ENCODE peak calls at places on chromosomes 4 and X, in four cellular contexts. L, M, U and P are unnamed samples.

GRCh38 chr4:86670739-86671138 is 76.6 kb downstream of the PTPN13 start:
- DNase-seq in L (no peak), U (no peak), M (peak; percentile 83), P (no peak)

GRCh38 chrX:106467422-106467821 is 144.4 kb upstream of the RADX start:
- DNase-seq in U (no peak), M (no peak), L (no peak), P (no peak)

GRCh38 chr4:51851090-51851936 is 8.4 kb downstream of the DCUN1D4 start:
- DNase-seq in L (peak; percentile 55), M (no peak), U (no peak), P (no peak)

GRCh38 chrX:115560211-115560977 is 580 bp upstream of the PLS3 start:
- DNase-seq in M (peak; percentile 75), L (no peak), U (peak; percentile 60), P (peak; percentile 30)

GRCh38 chr4:160370046-160370445 is 1267.2 kb downstream of the RAPGEF2 start:
- DNase-seq in M (no peak), U (no peak), L (no peak), P (no peak)

GRCh38 chr4:120056249-120056648 is 10.4 kb downstream of the MAD2L1 start:
- DNase-seq in L (no peak), M (peak; percentile 70), U (no peak), P (no peak)

GRCh38 chrX:153519569-153520285 is 2.3 kb downstream of the ATP2B3 start:
- DNase-seq in M (peak; percentile 55), U (peak; percentile 47), L (no peak), P (no peak)

GRCh38 chr4:78748361-78748760 is 27.8 kb upstream of the BMP2K start:
- DNase-seq in L (no peak), M (peak; percentile 58), U (no peak), P (no peak)

GRCh38 chrX:130393451-130394074 is 8.1 kb upstream of the GPR119 start:
- DNase-seq in U (peak; percentile 71), L (peak; percentile 57), M (peak; percentile 45), P (peak; percentile 80)

GRCh38 chrX:40169193-40170086 is 71.7 kb upstream of the BCOR start:
- DNase-seq in U (peak; percentile 73), M (peak; percentile 75), L (peak; percentile 87), P (no peak)

GRCh38 chr4:80680934-80681333 is 345.4 kb downstream of the CFAP299 start:
- DNase-seq in U (no peak), L (no peak), M (no peak), P (no peak)

GRCh38 chrX:22163306-22163705 is 109.4 kb upstream of the CBLL2 start:
- DNase-seq in M (no peak), U (no peak), L (no peak), P (no peak)

GRCh38 chr4:48370260-48371134 is 29.2 kb downstream of the SLAIN2 start:
- DNase-seq in L (no peak), U (no peak), M (no peak), P (no peak)

GRCh38 chr4:120850048-120850599 is 72.4 kb downstream of the PRDM5 start:
- DNase-seq in L (no peak), M (peak; percentile 68), U (no peak), P (no peak)

GRCh38 chrX:71533850-71534515 is 1.1 kb downstream of the OGT start:
- DNase-seq in M (peak; percentile 32), U (peak; percentile 16), L (peak; percentile 59), P (peak; percentile 20)

GRCh38 chr4:25425361-25425760 is 48.3 kb downstream of the ANAPC4 start:
- DNase-seq in L (no peak), M (no peak), U (no peak), P (no peak)

GRCh38 chr4:140637836-140638235 is 69.1 kb upstream of the UCP1 start:
- DNase-seq in U (peak; percentile 24), M (no peak), L (peak; percentile 60), P (peak; percentile 51)

GRCh38 chr4:72463724-72464123 is 105.3 kb downstream of the ADAMTS3 start:
- DNase-seq in U (no peak), L (no peak), M (no peak), P (no peak)

GRCh38 chrX:17718649-17719165 is 18.6 kb upstream of the SCML1 start:
- DNase-seq in M (no peak), L (no peak), U (no peak), P (no peak)

GRCh38 chr4:154084864-154085263 is 296.0 kb upstream of the SFRP2 start:
- DNase-seq in U (no peak), M (no peak), L (no peak), P (no peak)

GRCh38 chrX:54785901-54786300 is 12.2 kb downstream of the ITIH6 start:
- DNase-seq in L (peak; percentile 25), M (no peak), U (no peak), P (peak; percentile 26)

GRCh38 chr4:113057891-113058290 is 8.4 kb downstream of the ANK2 start:
- DNase-seq in U (no peak), L (no peak), M (no peak), P (no peak)

GRCh38 chrX:109890910-109891502 is 111.9 kb upstream of the TMEM164 start:
- DNase-seq in U (peak; percentile 47), M (peak; percentile 59), L (peak; percentile 83), P (peak; percentile 87)

GRCh38 chr4:186693159-186693815 is 30.4 kb downstream of the FAT1 start:
- DNase-seq in L (peak; percentile 73), M (peak; percentile 87), U (peak; percentile 72), P (no peak)

GRCh38 chr4:122796801-122797404 is 29.7 kb upstream of the FGF2 start:
- DNase-seq in M (peak; percentile 28), L (peak; percentile 62), U (no peak), P (no peak)

GRCh38 chrX:64853424-64853823 is 122.8 kb downstream of the ZC4H2 start:
- DNase-seq in M (no peak), U (no peak), L (no peak), P (no peak)

GRCh38 chr4:159860945-159861344 is 758.1 kb downstream of the RAPGEF2 start:
- DNase-seq in U (no peak), M (no peak), L (no peak), P (no peak)

GRCh38 chrX:47169273-47169672 is 24.3 kb downstream of the RBM10 start:
- DNase-seq in M (no peak), L (no peak), U (no peak), P (no peak)

GRCh38 chr4:53702334-53703266 is 111.3 kb upstream of the LNX1 start:
- DNase-seq in L (no peak), U (peak; percentile 10), M (peak; percentile 77), P (peak; percentile 42)

GRCh38 chr4:70197842-70198241 is 2.3 kb downstream of the ODAM start:
- DNase-seq in L (no peak), M (no peak), U (no peak), P (no peak)
- TF ChIP-seq BHLHE40 in L (no peak), M (no peak), U (no peak), P (no peak)

GRCh38 chr4:150133605-150134004 is 55.4 kb downstream of the DCLK2 start:
- DNase-seq in U (no peak), M (peak; percentile 47), L (no peak), P (no peak)

GRCh38 chr4:150135134-150135773 is 57.0 kb downstream of the DCLK2 start:
- DNase-seq in U (no peak), M (peak; percentile 52), L (no peak), P (no peak)

GRCh38 chr4:150136481-150136880 is 58.2 kb downstream of the DCLK2 start:
- DNase-seq in U (no peak), L (no peak), M (peak; percentile 76), P (no peak)

GRCh38 chr4:150139297-150139696 is 61.1 kb downstream of the DCLK2 start:
- DNase-seq in M (no peak), L (no peak), U (no peak), P (no peak)

GRCh38 chr4:150136036-150136435 is 57.8 kb downstream of the DCLK2 start:
- DNase-seq in L (no peak), M (peak; percentile 72), U (no peak), P (no peak)
- TF ChIP-seq BHLHE40 in L (no peak), M (no peak), U (no peak), P (no peak)

GRCh38 chr4:173178144-173178543 is 9.5 kb downstream of the GALNT7 start:
- DNase-seq in L (no peak), M (no peak), U (no peak), P (no peak)
- TF ChIP-seq BHLHE40 in L (no peak), M (no peak), U (no peak), P (no peak)

GRCh38 chrX:134025986-134026731 is 40.8 kb upstream of the GPC3 start:
- DNase-seq in U (no peak), M (no peak), L (peak; percentile 1), P (no peak)

GRCh38 chrX:134024686-134025377 is 39.4 kb upstream of the GPC3 start:
- DNase-seq in M (no peak), U (no peak), L (no peak), P (no peak)

GRCh38 chrX:134020910-134021309 is 35.5 kb upstream of the GPC3 start:
- DNase-seq in M (no peak), U (no peak), L (no peak), P (no peak)

GRCh38 chrX:134023851-134024281 is 38.5 kb upstream of the GPC3 start:
- DNase-seq in U (no peak), L (no peak), M (no peak), P (no peak)

GRCh38 chrX:134026732-134027311 is 41.4 kb upstream of the GPC3 start:
- DNase-seq in U (peak; percentile 6), M (peak; percentile 5), L (peak; percentile 25), P (peak; percentile 73)
- TF ChIP-seq BHLHE40 in U (no peak), M (no peak), L (no peak), P (no peak)

GRCh38 chrX:7120578-7121219 is 26.8 kb upstream of the STS start:
- DNase-seq in M (peak; percentile 58), L (no peak), U (no peak), P (no peak)
- TF ChIP-seq BHLHE40 in M (no peak), L (no peak), U (no peak), P (no peak)

GRCh38 chrX:276588-277171 is 4.5 kb upstream of the PLCXD1 start:
- DNase-seq in L (peak; percentile 35), U (peak; percentile 61), M (peak; percentile 76), P (no peak)
- TF ChIP-seq BHLHE40 in L (peak; percentile 59), U (no peak), M (peak; percentile 91), P (no peak)

GRCh38 chr4:1766336-1767057 is 26.6 kb upstream of the FGFR3 start:
- DNase-seq in M (no peak), L (no peak), U (peak; percentile 66), P (no peak)

GRCh38 chr4:1769692-1770091 is 23.4 kb upstream of the FGFR3 start:
- DNase-seq in L (no peak), M (no peak), U (no peak), P (no peak)

GRCh38 chr4:1767058-1767769 is 25.9 kb upstream of the FGFR3 start:
- DNase-seq in L (peak; percentile 56), U (no peak), M (peak; percentile 2), P (peak; percentile 43)

GRCh38 chr4:1768367-1769034 is 24.6 kb upstream of the FGFR3 start:
- DNase-seq in U (no peak), M (no peak), L (no peak), P (no peak)

GRCh38 chr4:1767770-1768366 is 25.2 kb upstream of the FGFR3 start:
- DNase-seq in L (peak; percentile 76), U (peak; percentile 87), M (peak; percentile 8), P (peak; percentile 86)
- TF ChIP-seq BHLHE40 in L (no peak), U (no peak), M (no peak), P (no peak)